ENCODE peak calls at places on chromosomes 5 and 9, in eight cellular contexts. One of them, this sample, is unnamed.

GRCh38 chr5:146426853-146427618 is 20.1 kb upstream of the TCERG1 start:
- DNase-seq in mucosa of descending colon: no peak
- DNase-seq in pancreas: no peak
- DNase-seq in A549: peak; percentile 34
- DNase-seq in GM12878: no peak
- DNase-seq in spleen: no peak
- DNase-seq in MM.1S: peak; percentile 60
- DNase-seq in AG04450: no peak
- DNase-seq in this sample: peak; percentile 12

GRCh38 chr5:88690619-88691560 is 192.1 kb downstream of the MEF2C start:
- DNase-seq in mucosa of descending colon: peak; percentile 78
- DNase-seq in pancreas: peak; percentile 83
- DNase-seq in A549: peak; percentile 49
- DNase-seq in GM12878: no peak
- DNase-seq in spleen: peak; percentile 92
- DNase-seq in MM.1S: peak; percentile 77
- DNase-seq in AG04450: peak; percentile 18
- DNase-seq in this sample: peak; percentile 43

GRCh38 chr5:140043508-140043872 is 391 bp upstream of the NRG2 start:
- DNase-seq in mucosa of descending colon: no peak
- DNase-seq in pancreas: no peak
- DNase-seq in A549: peak; percentile 70
- DNase-seq in GM12878: no peak
- DNase-seq in spleen: no peak
- DNase-seq in MM.1S: no peak
- DNase-seq in AG04450: no peak
- DNase-seq in this sample: no peak

GRCh38 chr9:115808108-115808507 is 345.5 kb upstream of the PAPPA start:
- DNase-seq in mucosa of descending colon: no peak
- DNase-seq in pancreas: no peak
- DNase-seq in A549: no peak
- DNase-seq in GM12878: no peak
- DNase-seq in spleen: no peak
- DNase-seq in MM.1S: no peak
- DNase-seq in AG04450: no peak
- DNase-seq in this sample: no peak

GRCh38 chr5:32390819-32391591 is 53.5 kb downstream of the ZFR start:
- DNase-seq in mucosa of descending colon: no peak
- DNase-seq in pancreas: no peak
- DNase-seq in A549: peak; percentile 56
- DNase-seq in GM12878: no peak
- DNase-seq in spleen: no peak
- DNase-seq in MM.1S: no peak
- DNase-seq in AG04450: peak; percentile 84
- DNase-seq in this sample: no peak

GRCh38 chr5:30764704-30765103 is 428.8 kb upstream of the CDH6 start:
- DNase-seq in mucosa of descending colon: no peak
- DNase-seq in pancreas: no peak
- DNase-seq in A549: no peak
- DNase-seq in GM12878: no peak
- DNase-seq in spleen: no peak
- DNase-seq in MM.1S: no peak
- DNase-seq in AG04450: no peak
- DNase-seq in this sample: no peak

GRCh38 chr5:151219789-151220188 is 4.1 kb downstream of the CCDC69 start:
- DNase-seq in mucosa of descending colon: no peak
- DNase-seq in pancreas: no peak
- DNase-seq in A549: no peak
- DNase-seq in GM12878: no peak
- DNase-seq in spleen: no peak
- DNase-seq in MM.1S: no peak
- DNase-seq in AG04450: no peak
- DNase-seq in this sample: no peak

GRCh38 chr5:9888517-9888916 is 258.4 kb upstream of the TAS2R1 start:
- DNase-seq in mucosa of descending colon: no peak
- DNase-seq in pancreas: no peak
- DNase-seq in A549: no peak
- DNase-seq in GM12878: no peak
- DNase-seq in spleen: no peak
- DNase-seq in MM.1S: no peak
- DNase-seq in AG04450: peak; percentile 72
- DNase-seq in this sample: no peak

GRCh38 chr5:96885518-96886338 is 9.4 kb downstream of the ERAP2 start:
- DNase-seq in mucosa of descending colon: no peak
- DNase-seq in pancreas: no peak
- DNase-seq in A549: no peak
- DNase-seq in GM12878: peak; percentile 92
- DNase-seq in spleen: no peak
- DNase-seq in MM.1S: peak; percentile 75
- DNase-seq in AG04450: no peak
- DNase-seq in this sample: peak; percentile 58

GRCh38 chr5:171121638-171122037 is 187.4 kb upstream of the TLX3 start:
- DNase-seq in mucosa of descending colon: no peak
- DNase-seq in pancreas: no peak
- DNase-seq in A549: no peak
- DNase-seq in GM12878: no peak
- DNase-seq in spleen: no peak
- DNase-seq in MM.1S: no peak
- DNase-seq in AG04450: no peak
- DNase-seq in this sample: no peak

GRCh38 chr5:171127314-171127713 is 181.7 kb upstream of the TLX3 start:
- DNase-seq in mucosa of descending colon: no peak
- DNase-seq in pancreas: no peak
- DNase-seq in A549: no peak
- DNase-seq in GM12878: no peak
- DNase-seq in spleen: no peak
- DNase-seq in MM.1S: no peak
- DNase-seq in AG04450: no peak
- DNase-seq in this sample: no peak

GRCh38 chr5:171122372-171122771 is 186.7 kb upstream of the TLX3 start:
- DNase-seq in mucosa of descending colon: peak; percentile 37
- DNase-seq in pancreas: no peak
- DNase-seq in A549: no peak
- DNase-seq in GM12878: no peak
- DNase-seq in spleen: no peak
- DNase-seq in MM.1S: no peak
- DNase-seq in AG04450: no peak
- DNase-seq in this sample: no peak

GRCh38 chr5:171120986-171121622 is 187.9 kb upstream of the TLX3 start:
- DNase-seq in mucosa of descending colon: no peak
- DNase-seq in pancreas: peak; percentile 44
- DNase-seq in A549: no peak
- DNase-seq in GM12878: no peak
- DNase-seq in spleen: no peak
- DNase-seq in MM.1S: no peak
- DNase-seq in AG04450: no peak
- DNase-seq in this sample: no peak

DNA sequence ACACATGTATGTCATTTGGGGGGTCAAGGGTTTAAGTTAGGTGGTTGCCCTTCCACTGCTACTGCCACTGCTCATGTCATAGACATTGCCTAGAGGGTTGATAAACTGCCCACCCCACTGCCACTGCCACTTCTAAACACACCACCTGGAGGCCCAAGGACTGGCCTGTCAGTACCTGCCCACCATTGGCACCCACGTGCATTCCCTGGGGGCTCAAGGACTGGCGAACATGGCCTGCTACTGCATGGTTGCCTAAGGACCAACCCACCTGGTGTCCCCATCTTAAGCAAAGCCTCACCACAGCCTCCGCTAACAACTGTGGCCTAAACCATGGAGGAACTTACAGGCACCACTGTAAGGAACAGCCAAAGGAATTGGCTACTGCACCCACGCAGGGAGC is 185.6 kb upstream of the TLX3 start:
- DNase-seq in mucosa of descending colon: no peak
- DNase-seq in pancreas: no peak
- DNase-seq in A549: no peak
- DNase-seq in GM12878: no peak
- DNase-seq in spleen: no peak
- DNase-seq in MM.1S: no peak
- DNase-seq in AG04450: no peak
- DNase-seq in this sample: no peak
- H3K9me3 ChIP-seq in mucosa of descending colon: no peaks in the 10 kb centered on the region
- H3K9me3 ChIP-seq in pancreas: no peaks in the 10 kb centered on the region
- H3K9me3 ChIP-seq in A549: no peaks in the 10 kb centered on the region
- H3K9me3 ChIP-seq in GM12878: no peaks in the 10 kb centered on the region
- H3K9me3 ChIP-seq in spleen: no peaks in the 10 kb centered on the region
- H3K9me3 ChIP-seq in MM.1S: no peaks in the 10 kb centered on the region
- H3K9me3 ChIP-seq in AG04450: no peaks in the 10 kb centered on the region
- H3K9me3 ChIP-seq in this sample: no peaks in the 10 kb centered on the region

GRCh38 chr5:177085985-177086917 is at the start of gene FGFR4:
- DNase-seq in mucosa of descending colon: peak; percentile 86
- DNase-seq in pancreas: peak; percentile 90
- DNase-seq in A549: peak; percentile 85
- DNase-seq in GM12878: peak; percentile 12
- DNase-seq in spleen: peak; percentile 86
- DNase-seq in MM.1S: peak; percentile 54
- DNase-seq in AG04450: no peak
- DNase-seq in this sample: peak; percentile 62

GRCh38 chr5:177089825-177090641 is 3.3 kb downstream of the FGFR4 start:
- DNase-seq in mucosa of descending colon: peak; percentile 59
- DNase-seq in pancreas: no peak
- DNase-seq in A549: no peak
- DNase-seq in GM12878: no peak
- DNase-seq in spleen: no peak
- DNase-seq in MM.1S: no peak
- DNase-seq in AG04450: no peak
- DNase-seq in this sample: no peak

GRCh38 chr5:177087707-177088005 is 941 bp downstream of the FGFR4 start:
- DNase-seq in mucosa of descending colon: no peak
- DNase-seq in pancreas: no peak
- DNase-seq in A549: no peak
- DNase-seq in GM12878: no peak
- DNase-seq in spleen: no peak
- DNase-seq in MM.1S: no peak
- DNase-seq in AG04450: no peak
- DNase-seq in this sample: no peak

GRCh38 chr5:177089146-177089545 is 2.4 kb downstream of the FGFR4 start:
- DNase-seq in mucosa of descending colon: no peak
- DNase-seq in pancreas: no peak
- DNase-seq in A549: no peak
- DNase-seq in GM12878: no peak
- DNase-seq in spleen: no peak
- DNase-seq in MM.1S: no peak
- DNase-seq in AG04450: no peak
- DNase-seq in this sample: no peak

DNA sequence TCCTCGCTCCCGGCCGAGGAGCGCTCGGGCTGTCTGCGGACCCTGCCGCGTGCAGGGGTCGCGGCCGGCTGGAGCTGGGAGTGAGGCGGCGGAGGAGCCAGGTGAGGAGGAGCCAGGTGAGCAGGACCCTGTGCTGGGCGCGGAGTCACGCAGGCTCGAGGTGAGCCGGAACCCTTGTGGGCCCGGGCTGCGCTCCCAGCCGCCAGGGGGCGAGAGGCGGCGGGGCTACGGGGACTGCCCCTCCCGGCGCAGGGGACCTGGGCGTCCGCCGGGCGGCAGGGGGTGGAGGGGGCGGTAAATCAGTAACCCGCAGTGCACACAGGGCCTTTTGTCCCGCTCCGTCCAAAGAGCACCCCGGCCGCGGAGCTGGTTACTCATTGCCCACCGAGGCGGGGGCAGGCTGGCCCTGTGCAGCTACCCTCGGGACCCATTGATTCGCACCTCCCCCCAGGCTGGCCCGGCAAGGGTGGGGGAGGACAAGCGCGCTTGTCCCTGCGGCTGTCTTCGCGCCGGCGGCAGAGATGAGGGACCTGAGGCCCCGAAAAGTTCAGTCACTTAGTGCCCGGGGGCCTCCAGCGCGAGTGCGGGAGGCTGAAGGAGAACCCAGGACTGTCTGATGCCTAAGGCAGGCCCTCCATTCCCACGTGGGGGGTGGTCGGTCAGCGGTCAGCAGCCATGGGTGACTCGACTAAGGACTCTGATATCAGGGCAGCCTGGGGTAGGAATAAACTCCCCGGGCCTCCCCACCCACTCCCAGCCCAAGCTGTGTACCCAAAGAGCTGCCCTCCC is 397 bp downstream of the FGFR4 start:
- DNase-seq in mucosa of descending colon: peak; percentile 89
- DNase-seq in pancreas: peak; percentile 94
- DNase-seq in A549: peak; percentile 90
- DNase-seq in GM12878: peak; percentile 19
- DNase-seq in spleen: peak; percentile 91
- DNase-seq in MM.1S: peak; percentile 61
- DNase-seq in AG04450: no peak
- DNase-seq in this sample: peak; percentile 76
- H3K4me3 ChIP-seq in mucosa of descending colon: peak overlapping the region; percentile 25
- H3K4me3 ChIP-seq in pancreas: peak overlapping the region; percentile 52
- H3K4me3 ChIP-seq in A549: peak overlapping the region; percentile 51
- H3K4me3 ChIP-seq in GM12878: peak overlapping the region; percentile 11
- H3K4me3 ChIP-seq in spleen: peak overlapping the region; percentile 48
- H3K4me3 ChIP-seq in MM.1S: peak overlapping the region; percentile 63
- H3K4me3 ChIP-seq in AG04450: peak overlapping the region; percentile 56
- H3K4me3 ChIP-seq in this sample: peak overlapping the region; percentile 49

GRCh38 chr5:169095410-169095772 is 205.5 kb downstream of the SLIT3 start:
- DNase-seq in mucosa of descending colon: no peak
- DNase-seq in pancreas: no peak
- DNase-seq in A549: peak; percentile 14
- DNase-seq in GM12878: no peak
- DNase-seq in spleen: no peak
- DNase-seq in MM.1S: no peak
- DNase-seq in AG04450: no peak
- DNase-seq in this sample: no peak
- H3K9me3 ChIP-seq in mucosa of descending colon: no peaks in the 10 kb centered on the region
- H3K9me3 ChIP-seq in pancreas: no peaks in the 10 kb centered on the region
- H3K9me3 ChIP-seq in A549: no peaks in the 10 kb centered on the region
- H3K9me3 ChIP-seq in GM12878: no peaks in the 10 kb centered on the region
- H3K9me3 ChIP-seq in spleen: no peaks in the 10 kb centered on the region
- H3K9me3 ChIP-seq in MM.1S: no peaks in the 10 kb centered on the region
- H3K9me3 ChIP-seq in AG04450: peaks cover 2% of the 10 kb centered on the region
- H3K9me3 ChIP-seq in this sample: no peaks in the 10 kb centered on the region

GRCh38 chr9:104772707-104773106 is 8.8 kb downstream of the NIPSNAP3B start:
- DNase-seq in mucosa of descending colon: no peak
- DNase-seq in pancreas: no peak
- DNase-seq in A549: no peak
- DNase-seq in GM12878: no peak
- DNase-seq in spleen: no peak
- DNase-seq in MM.1S: no peak
- DNase-seq in AG04450: no peak
- DNase-seq in this sample: no peak

GRCh38 chr9:104775574-104775936 is 11.6 kb downstream of the NIPSNAP3B start:
- DNase-seq in mucosa of descending colon: no peak
- DNase-seq in pancreas: no peak
- DNase-seq in A549: no peak
- DNase-seq in GM12878: no peak
- DNase-seq in spleen: no peak
- DNase-seq in MM.1S: peak; percentile 30
- DNase-seq in AG04450: no peak
- DNase-seq in this sample: no peak

GRCh38 chr9:104774831-104775573 is 11.1 kb downstream of the NIPSNAP3B start:
- DNase-seq in mucosa of descending colon: no peak
- DNase-seq in pancreas: no peak
- DNase-seq in A549: no peak
- DNase-seq in GM12878: peak; percentile 85
- DNase-seq in spleen: peak; percentile 62
- DNase-seq in MM.1S: no peak
- DNase-seq in AG04450: no peak
- DNase-seq in this sample: no peak

GRCh38 chr9:104773118-104773517 is 9.2 kb downstream of the NIPSNAP3B start:
- DNase-seq in mucosa of descending colon: no peak
- DNase-seq in pancreas: no peak
- DNase-seq in A549: no peak
- DNase-seq in GM12878: no peak
- DNase-seq in spleen: no peak
- DNase-seq in MM.1S: no peak
- DNase-seq in AG04450: no peak
- DNase-seq in this sample: no peak

GRCh38 chr9:104774132-104774531 is 10.2 kb downstream of the NIPSNAP3B start:
- DNase-seq in mucosa of descending colon: no peak
- DNase-seq in pancreas: no peak
- DNase-seq in A549: no peak
- DNase-seq in GM12878: no peak
- DNase-seq in spleen: no peak
- DNase-seq in MM.1S: no peak
- DNase-seq in AG04450: no peak
- DNase-seq in this sample: no peak
- H3K4me3 ChIP-seq in mucosa of descending colon: no peak overlapping the region
- H3K4me3 ChIP-seq in pancreas: no peak overlapping the region
- H3K4me3 ChIP-seq in A549: no peak overlapping the region
- H3K4me3 ChIP-seq in GM12878: peak overlapping the region; percentile 63
- H3K4me3 ChIP-seq in spleen: no peak overlapping the region
- H3K4me3 ChIP-seq in MM.1S: no peak overlapping the region
- H3K4me3 ChIP-seq in AG04450: no peak overlapping the region
- H3K4me3 ChIP-seq in this sample: no peak overlapping the region

This sample was measured in CD8-positive, alpha-beta memory T cell.